ENCODE peak calls at places on chromosome 1, in eight cellular contexts. Z is lower leg skin, A is K562, X is spleen, H is H54, K is uterus, N is heart left ventricle, Q is HCT116. L is an unnamed sample.

GRCh38 chr1:13786541-13786940 is 86.6 kb downstream of the PRDM2 start:
- DNase-seq in Z (peak; percentile 66), A (no peak), X (no peak), H (no peak), K (no peak), N (no peak), Q (no peak), L (no peak)

GRCh38 chr1:182242641-182243040 is 148.9 kb downstream of the GLUL start:
- DNase-seq in Z (no peak), A (no peak), X (no peak), H (no peak), K (no peak), N (no peak), Q (no peak), L (no peak)

GRCh38 chr1:32878183-32878582 is 7.5 kb upstream of the FNDC5 start:
- DNase-seq in Z (no peak), A (no peak), X (peak; percentile 22), H (peak; percentile 96), K (no peak), N (no peak), Q (no peak), L (no peak)

GRCh38 chr1:205840524-205840923 is 9.4 kb downstream of the PM20D1 start:
- DNase-seq in Z (no peak), A (no peak), X (no peak), H (no peak), K (no peak), N (no peak), Q (no peak), L (no peak)

GRCh38 chr1:100122177-100122576 is 10.6 kb downstream of the SASS6 start:
- DNase-seq in Z (no peak), A (no peak), X (no peak), H (no peak), K (no peak), N (no peak), Q (no peak), L (no peak)

GRCh38 chr1:109822749-109823542 is 59.2 kb upstream of the EPS8L3 start:
- DNase-seq in Z (peak; percentile 70), A (no peak), X (no peak), H (no peak), K (no peak), N (no peak), Q (no peak), L (no peak)

GRCh38 chr1:73722055-73722454 is 475.9 kb downstream of the LRRIQ3 start:
- DNase-seq in Z (no peak), A (no peak), X (no peak), H (no peak), K (no peak), N (no peak), Q (no peak), L (no peak)

GRCh38 chr1:223479718-223480425 is 86.7 kb downstream of the CCDC185 start:
- DNase-seq in Z (peak; percentile 73), A (no peak), X (no peak), H (no peak), K (no peak), N (no peak), Q (no peak), L (no peak)

GRCh38 chr1:225450491-225451191 is 22.8 kb upstream of the LBR start:
- DNase-seq in Z (no peak), A (no peak), X (no peak), H (no peak), K (peak; percentile 7), N (no peak), Q (no peak), L (no peak)

GRCh38 chr1:228120351-228121091 is 11.4 kb upstream of the MRPL55 start:
- DNase-seq in Z (no peak), A (no peak), X (no peak), H (no peak), K (no peak), N (no peak), Q (no peak), L (no peak)

GRCh38 chr1:109546311-109547109 is 1.9 kb upstream of the GNAI3 start:
- DNase-seq in Z (peak; percentile 97), A (peak; percentile 92), X (peak; percentile 93), H (peak; percentile 74), K (peak; percentile 85), N (peak; percentile 90), Q (peak; percentile 84), L (peak; percentile 95)

DNA sequence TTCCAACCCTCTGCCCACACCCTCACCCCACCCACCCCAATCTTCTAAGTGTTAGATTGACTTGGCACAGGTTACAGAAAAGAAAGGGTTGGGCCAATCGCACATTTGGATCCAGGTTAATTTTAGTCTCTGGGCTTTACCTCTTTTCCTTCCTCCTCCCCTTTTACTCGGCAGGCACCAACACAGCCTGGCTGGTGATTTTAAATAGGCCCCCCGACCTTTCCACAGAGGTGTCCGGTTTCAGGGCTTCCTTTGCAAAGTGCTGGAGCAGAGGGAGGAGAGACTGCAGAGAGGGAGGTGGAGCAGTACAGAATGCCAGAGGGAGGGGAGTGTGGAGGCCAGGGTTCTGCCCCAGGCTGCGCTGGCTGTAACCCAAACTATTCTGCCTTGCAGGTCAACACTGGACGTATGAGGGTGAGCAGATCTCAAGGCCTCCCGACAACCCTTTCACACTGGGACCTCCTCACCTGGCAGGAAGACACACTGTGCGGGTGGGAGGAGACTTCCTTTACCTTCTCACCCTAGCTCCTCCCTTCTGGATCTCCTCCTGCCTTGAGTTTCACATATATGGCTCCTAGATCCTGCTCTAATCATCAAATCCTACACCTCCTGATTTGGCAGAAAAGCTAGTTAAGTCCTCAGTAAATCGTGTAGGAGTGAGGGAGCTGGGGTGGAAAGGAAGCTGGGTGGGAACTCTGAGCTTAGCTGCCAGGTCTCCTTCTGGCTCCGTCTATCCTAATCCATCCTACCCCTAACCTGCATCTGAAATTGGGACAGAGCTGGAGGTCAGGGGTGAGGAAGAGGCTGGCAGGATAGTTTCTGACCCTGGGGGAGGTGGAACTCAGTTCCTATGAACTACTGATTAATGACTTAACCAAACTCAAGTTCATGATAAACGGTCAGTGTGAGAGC is 2.4 kb downstream of the CA14 start:
- DNase-seq in Z (no peak), A (no peak), X (no peak), H (no peak), K (peak; percentile 35), N (peak; percentile 32), Q (no peak), L (no peak)
- TF ChIP-seq POLR2A in Z (no peak), A (no peak), X (no peak), H (no peak), K (peak; percentile 19), N (no peak), Q (no peak), L (no peak)

DNA sequence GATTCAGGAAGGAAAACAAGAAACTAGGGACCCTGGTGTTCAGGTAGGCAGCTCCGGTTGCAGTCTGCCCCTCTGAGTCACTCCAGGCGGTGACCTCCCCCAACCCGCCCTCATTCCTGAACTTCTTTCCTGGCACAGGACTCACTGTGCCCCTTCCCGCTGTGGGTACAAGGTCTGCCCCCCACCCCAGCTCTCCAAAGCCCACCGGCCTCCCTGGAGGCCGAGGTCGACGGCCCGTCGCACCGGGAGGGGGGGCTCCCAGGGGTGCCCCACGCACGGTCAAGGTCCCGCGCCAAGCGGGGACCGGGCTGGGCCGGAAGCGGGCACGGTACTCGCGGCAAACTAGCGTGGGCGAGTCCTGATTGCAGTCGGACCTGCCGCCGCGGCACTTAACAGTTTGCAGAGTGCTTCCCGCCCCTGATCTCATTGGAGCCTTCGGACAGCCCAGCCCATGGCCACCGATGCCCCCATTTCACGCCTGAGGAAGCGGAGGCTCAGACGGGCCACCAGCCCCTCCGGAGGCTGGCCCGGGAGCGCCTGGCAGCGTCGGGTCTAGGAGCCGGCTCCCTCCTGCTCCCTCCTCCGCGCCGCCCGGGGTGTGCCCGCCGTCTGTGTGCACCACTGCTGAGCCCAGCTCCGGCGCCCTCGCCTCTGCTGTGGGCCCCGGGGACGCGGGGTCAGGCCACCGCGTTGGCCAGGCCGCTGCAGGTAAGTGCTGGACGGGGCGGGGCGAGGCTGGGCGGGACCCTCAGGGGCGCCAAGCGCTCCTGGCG is at the start of gene GJB3:
- DNase-seq in Z (peak; percentile 85), A (peak; percentile 36), X (no peak), H (peak; percentile 63), K (no peak), N (no peak), Q (no peak), L (no peak)
- TF ChIP-seq POLR2A in Z (no peak), A (no peak), X (no peak), H (no peak), K (peak; percentile 16), N (no peak), Q (no peak), L (no peak)

GRCh38 chr1:44775078-44775929 is at the start of gene RPS8:
- DNase-seq in Z (peak; percentile 98), A (peak; percentile 90), X (peak; percentile 96), H (peak; percentile 63), K (peak; percentile 92), N (peak; percentile 94), Q (peak; percentile 85), L (peak; percentile 96)
- TF ChIP-seq POLR2A in Z (peak; percentile 86), A (peak; percentile 100), X (peak; percentile 73), H (peak; percentile 96), K (peak; percentile 95), N (peak; percentile 47), Q (peak; percentile 97), L (peak; percentile 99)

GRCh38 chr1:26109229-26110164 is 2.1 kb upstream of the PDIK1L start:
- DNase-seq in Z (no peak), A (no peak), X (no peak), H (no peak), K (no peak), N (no peak), Q (no peak), L (no peak)

GRCh38 chr1:26110731-26111529 is 694 bp upstream of the PDIK1L start:
- DNase-seq in Z (peak; percentile 95), A (peak; percentile 90), X (peak; percentile 94), H (peak; percentile 45), K (peak; percentile 70), N (peak; percentile 81), Q (peak; percentile 48), L (peak; percentile 93)

GRCh38 chr1:26114165-26114927 is 2.7 kb downstream of the PDIK1L start:
- DNase-seq in Z (no peak), A (no peak), X (no peak), H (no peak), K (no peak), N (no peak), Q (no peak), L (peak; percentile 24)

GRCh38 chr1:26112407-26112775 is 767 bp downstream of the PDIK1L start:
- DNase-seq in Z (no peak), A (peak; percentile 2), X (no peak), H (no peak), K (no peak), N (no peak), Q (no peak), L (no peak)

DNA sequence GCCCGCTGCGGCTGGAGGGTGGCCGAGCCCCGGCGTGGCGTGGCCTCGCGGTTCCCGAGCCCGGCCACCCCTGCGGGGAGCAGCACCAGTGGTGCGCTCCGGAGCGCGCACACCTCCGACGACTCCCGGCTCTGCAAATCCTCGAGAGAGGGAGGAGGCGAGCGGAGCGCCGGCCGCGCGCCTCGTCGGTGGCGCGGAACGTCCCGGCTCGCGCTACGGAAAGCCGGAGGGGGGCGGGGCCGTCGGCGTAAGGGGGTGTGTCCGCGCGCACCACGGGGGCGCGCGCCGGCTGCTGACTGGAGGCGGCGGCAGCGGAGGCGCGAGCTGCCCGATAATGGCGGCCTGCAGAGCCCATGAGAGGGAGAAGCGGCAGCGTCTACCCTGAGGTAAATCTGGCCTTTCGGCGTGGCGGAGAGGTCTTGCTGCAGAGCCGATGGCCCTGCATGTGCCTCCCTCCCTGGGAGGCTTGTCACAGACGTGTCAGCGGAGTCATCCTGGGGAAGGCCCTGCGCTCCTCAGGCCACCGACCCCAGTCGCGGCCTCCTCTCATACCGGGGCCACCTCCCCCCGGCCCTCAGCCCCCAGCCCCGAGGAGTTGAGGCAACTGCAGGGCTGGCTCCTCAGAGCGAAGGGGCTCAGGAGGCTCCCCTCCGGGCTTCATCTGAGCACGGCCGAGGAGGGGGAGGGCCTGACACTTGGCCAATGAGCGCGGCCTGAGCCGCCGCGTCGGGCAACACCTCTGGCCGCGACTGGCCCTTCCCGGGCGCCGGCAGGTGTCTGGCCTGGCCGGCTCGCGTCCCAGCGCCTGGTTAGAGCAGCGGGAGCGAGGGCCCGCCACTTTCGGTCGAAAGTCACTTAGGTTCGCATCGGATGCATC is at the start of gene PDIK1L:
- DNase-seq in Z (peak; percentile 98), A (peak; percentile 93), X (peak; percentile 99), H (peak; percentile 74), K (peak; percentile 95), N (peak; percentile 96), Q (peak; percentile 93), L (peak; percentile 98)
- TF ChIP-seq POLR2A in Z (no peak), A (peak; percentile 84), X (no peak), H (peak; percentile 40), K (peak; percentile 63), N (no peak), Q (peak; percentile 43), L (peak; percentile 94)

L was measured in erythroblast.